ENCODE peak calls at places on chromosome 2, in ten cellular contexts. K, F, G, W, I, S, U, Y, Q and J are unnamed samples.

GRCh38 chr2:166304656-166305055 is 71.1 kb downstream of the SCN9A start:
- DNase-seq in F (no peak), S (no peak), Y (no peak), I (no peak), W (no peak), G (no peak), Q (no peak), K (no peak), U (no peak), J (no peak)

GRCh38 chr2:96146151-96146880 is 1.1 kb upstream of the DUSP2 start:
- DNase-seq in W (peak; percentile 81), Q (no peak), I (peak; percentile 42), G (no peak), S (peak; percentile 68), Y (peak; percentile 91), K (peak; percentile 90), F (no peak), U (no peak), J (no peak)

GRCh38 chr2:217923007-217923686 is 79.6 kb downstream of the TNS1 start:
- DNase-seq in K (no peak), W (no peak), U (no peak), Q (no peak), S (no peak), Y (no peak), I (no peak), G (no peak), F (no peak), J (no peak)

GRCh38 chr2:9095690-9096089 is 92.2 kb upstream of the MBOAT2 start:
- DNase-seq in Y (no peak), G (peak; percentile 42), F (peak; percentile 78), W (peak; percentile 36), U (peak; percentile 58), Q (no peak), S (no peak), I (peak; percentile 71), K (no peak), J (peak; percentile 45)

GRCh38 chr2:36539631-36540030 is 58.3 kb downstream of the FEZ2 start:
- DNase-seq in K (no peak), Y (no peak), F (peak; percentile 39), G (no peak), U (peak; percentile 26), Q (no peak), W (peak; percentile 62), S (no peak), I (no peak), J (no peak)

GRCh38 chr2:43136862-43137261 is 89.5 kb downstream of the ZFP36L2 start:
- DNase-seq in U (no peak), W (no peak), I (no peak), G (no peak), Q (no peak), K (peak; percentile 54), F (no peak), S (no peak), Y (peak; percentile 81), J (no peak)

GRCh38 chr2:218019411-218020060 is 16.7 kb upstream of the TNS1 start:
- DNase-seq in Y (no peak), S (no peak), I (no peak), W (no peak), U (no peak), K (no peak), G (no peak), F (no peak), Q (no peak), J (no peak)

GRCh38 chr2:53600835-53601234 is 166.8 kb upstream of the CHAC2 start:
- DNase-seq in Y (no peak), U (peak; percentile 11), S (no peak), F (peak; percentile 46), I (no peak), G (no peak), K (no peak), Q (no peak), W (peak; percentile 71), J (no peak)

GRCh38 chr2:129922571-129923264 is 56.7 kb upstream of the RAB6C start:
- DNase-seq in S (no peak), I (no peak), G (peak; percentile 23), Q (peak; percentile 17), W (no peak), F (no peak), K (no peak), U (no peak), Y (no peak), J (peak; percentile 57)